ENCODE peak calls at places on chromosomes 4 and X, in five cellular contexts. L is GOT3, T is right cardiac atrium, P is left cardiac atrium, K is astrocyte of the spinal cord. G is an unnamed sample.

GRCh38 chr4:48428926-48429325 is 54.2 kb upstream of the SLC10A4 start:
- DNase-seq in L (no peak), T (no peak), P (no peak), K (no peak), G (no peak)

GRCh38 chr4:148914734-148915133 is 472.5 kb upstream of the NR3C2 start:
- DNase-seq in L (no peak), T (no peak), P (no peak), K (no peak), G (no peak)

GRCh38 chrX:47189906-47190305 is 3.7 kb upstream of the UBA1 start:
- DNase-seq in L (no peak), T (no peak), P (peak; percentile 20), K (no peak), G (no peak)

GRCh38 chr4:147138171-147138570 is 192.5 kb upstream of the TTC29 start:
- DNase-seq in L (no peak), T (no peak), P (no peak), K (peak; percentile 31), G (no peak)

GRCh38 chr4:102404551-102404969 is 59.3 kb upstream of the SLC39A8 start:
- DNase-seq in L (no peak), T (no peak), P (no peak), K (no peak), G (no peak)

GRCh38 chr4:156594619-156595018 is 377.0 kb downstream of the PDGFC start:
- DNase-seq in L (no peak), T (peak; percentile 83), P (peak; percentile 40), K (no peak), G (no peak)

GRCh38 chrX:123422875-123423274 is 238.8 kb downstream of the GRIA3 start:
- DNase-seq in L (no peak), T (no peak), P (no peak), K (peak; percentile 47), G (no peak)

GRCh38 chr4:86670739-86671138 is 76.6 kb downstream of the PTPN13 start:
- DNase-seq in L (no peak), T (no peak), P (no peak), K (peak; percentile 51), G (no peak)

GRCh38 chr4:158490629-158491028 is 31.1 kb upstream of the RXFP1 start:
- DNase-seq in L (no peak), T (no peak), P (no peak), K (no peak), G (no peak)

GRCh38 chr4:159341486-159341885 is 238.6 kb downstream of the RAPGEF2 start:
- DNase-seq in L (no peak), T (no peak), P (no peak), K (no peak), G (no peak)

GRCh38 chr4:6953751-6954380 is 44.2 kb downstream of the TBC1D14 start:
- DNase-seq in L (no peak), T (peak; percentile 94), P (peak; percentile 91), K (peak; percentile 72), G (no peak)